ENCODE peak calls at places on chromosomes 12 and 14, in seven cellular contexts. F is heart left ventricle; A is effector memory CD4-positive, alpha-beta T cell; M is upper lobe of left lung; D is lung; X is neuronal stem cell; Z is PC-3. W is an unnamed sample.

GRCh38 chr14:22336031-22336430 is 253.0 kb downstream of the DAD1 start:
- DNase-seq in F (no peak), A (no peak), M (no peak), D (no peak), X (no peak), Z (no peak), W (no peak)

GRCh38 chr12:96487214-96487613 is 2.2 kb upstream of the CFAP54 start:
- DNase-seq in F (no peak), A (no peak), M (no peak), D (no peak), X (no peak), Z (peak), W (no peak)

GRCh38 chr12:75751769-75752471 is 240.5 kb upstream of the KRR1 start:
- DNase-seq in F (no peak), A (no peak), M (no peak), D (no peak), X (no peak), Z (no peak), W (no peak)

GRCh38 chr14:53841109-53842099 is 115.2 kb downstream of the BMP4 start:
- DNase-seq in F (no peak), A (no peak), M (no peak), D (no peak), X (no peak), Z (no peak), W (no peak)

GRCh38 chr12:76064904-76065303 is 19.6 kb downstream of the NAP1L1 start:
- DNase-seq in F (no peak), A (no peak), M (no peak), D (no peak), X (no peak), Z (no peak), W (no peak)

GRCh38 chr12:118094039-118094438 is 9.8 kb downstream of the VSIG10 start:
- DNase-seq in F (no peak), A (no peak), M (no peak), D (no peak), X (no peak), Z (no peak), W (no peak)

GRCh38 chr12:120961604-120962486 is 16.5 kb upstream of the HNF1A start:
- DNase-seq in F (peak), A (no peak), M (no peak), D (no peak), X (no peak), Z (no peak), W (no peak)

GRCh38 chr12:104938371-104938770 is 19.7 kb downstream of the SLC41A2 start:
- DNase-seq in F (no peak), A (no peak), M (no peak), D (no peak), X (no peak), Z (no peak), W (no peak)

GRCh38 chr14:30528778-30529642 is 29.9 kb upstream of the G2E3 start:
- DNase-seq in F (no peak), A (no peak), M (no peak), D (no peak), X (no peak), Z (no peak), W (no peak)

GRCh38 chr12:39105111-39105510 is 199.7 kb upstream of the CPNE8 start:
- DNase-seq in F (no peak), A (no peak), M (no peak), D (no peak), X (no peak), Z (no peak), W (no peak)

GRCh38 chr14:99821519-99822165 is 28.4 kb downstream of the EML1 start:
- DNase-seq in F (no peak), A (no peak), M (no peak), D (no peak), X (no peak), Z (peak), W (peak)

GRCh38 chr14:100906420-100906819 is 2.9 kb upstream of the RTL1 start:
- DNase-seq in F (no peak), A (no peak), M (no peak), D (no peak), X (no peak), Z (no peak), W (no peak)

GRCh38 chr12:47311011-47311410 is 231.3 kb upstream of the AMIGO2 start:
- DNase-seq in F (no peak), A (no peak), M (no peak), D (no peak), X (no peak), Z (no peak), W (no peak)

GRCh38 chr12:124968656-124969055 is 20.3 kb downstream of the DHX37 start:
- DNase-seq in F (no peak), A (no peak), M (no peak), D (no peak), X (no peak), Z (no peak), W (no peak)

GRCh38 chr12:92010368-92010767 is 135.3 kb downstream of the BTG1 start:
- DNase-seq in F (no peak), A (no peak), M (no peak), D (no peak), X (no peak), Z (no peak), W (no peak)

GRCh38 chr12:92008345-92008744 is 137.3 kb downstream of the BTG1 start:
- DNase-seq in F (no peak), A (no peak), M (no peak), D (no peak), X (no peak), Z (no peak), W (no peak)

GRCh38 chr12:92010853-92011701 is 134.6 kb downstream of the BTG1 start:
- DNase-seq in F (no peak), A (no peak), M (no peak), D (no peak), X (no peak), Z (no peak), W (no peak)

GRCh38 chr12:92007787-92008186 is 137.9 kb downstream of the BTG1 start:
- DNase-seq in F (no peak), A (no peak), M (peak), D (no peak), X (no peak), Z (no peak), W (no peak)

GRCh38 chr12:92012691-92013090 is 133.0 kb downstream of the BTG1 start:
- DNase-seq in F (no peak), A (no peak), M (no peak), D (no peak), X (no peak), Z (no peak), W (no peak)
- H3K27ac ChIP-seq in F (no peak), A (no peak), M (no peak), D (no peak), X (no peak), Z (no peak), W (no peak)

GRCh38 chr12:14561677-14562076 is 6.0 kb downstream of the PLBD1 start:
- DNase-seq in F (no peak), A (no peak), M (no peak), D (no peak), X (no peak), Z (no peak), W (no peak)
- H3K27ac ChIP-seq in F (no peak), A (no peak), M (no peak), D (no peak), X (no peak), Z (no peak), W (no peak)

GRCh38 chr14:96187216-96188050 is 17.2 kb upstream of the BDKRB2 start:
- DNase-seq in F (no peak), A (no peak), M (no peak), D (no peak), X (no peak), Z (no peak), W (no peak)

GRCh38 chr14:96182546-96182945 is 22.1 kb upstream of the BDKRB2 start:
- DNase-seq in F (no peak), A (no peak), M (no peak), D (no peak), X (no peak), Z (no peak), W (no peak)

GRCh38 chr14:96189288-96189711 is 15.3 kb upstream of the BDKRB2 start:
- DNase-seq in F (no peak), A (no peak), M (peak), D (peak), X (no peak), Z (no peak), W (no peak)

GRCh38 chr14:96181188-96181762 is 23.4 kb upstream of the BDKRB2 start:
- DNase-seq in F (no peak), A (no peak), M (peak), D (no peak), X (no peak), Z (no peak), W (no peak)

GRCh38 chr14:96184737-96185136 is 19.9 kb upstream of the BDKRB2 start:
- DNase-seq in F (no peak), A (no peak), M (no peak), D (no peak), X (no peak), Z (no peak), W (no peak)
- H3K27ac ChIP-seq in F (no peak), A (no peak), M (no peak), D (no peak), X (no peak), Z (no peak), W (no peak)

DNA sequence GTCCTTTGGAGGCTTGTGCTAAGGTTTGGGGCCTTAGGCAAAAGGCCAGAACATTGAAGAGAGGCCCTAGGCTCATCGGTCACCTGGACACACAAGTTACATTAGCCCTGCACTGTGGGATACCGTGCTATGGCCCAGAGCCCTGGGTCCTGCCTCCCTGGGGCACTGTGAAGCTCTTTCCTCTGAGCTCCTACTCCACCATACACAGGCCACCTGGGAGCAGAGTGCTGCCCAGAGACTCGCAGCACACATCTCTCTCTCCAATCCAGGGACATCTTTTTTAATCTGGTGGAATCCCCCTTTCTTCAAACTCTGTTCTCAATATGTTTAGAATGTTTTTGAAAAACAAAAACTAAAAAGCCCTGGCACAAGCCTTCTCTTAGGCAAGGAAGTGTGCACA is 314.2 kb upstream of the RGS6 start:
- DNase-seq in F (no peak), A (no peak), M (no peak), D (no peak), X (no peak), Z (no peak), W (no peak)
- H3K27ac ChIP-seq in F (no peak), A (no peak), M (no peak), D (no peak), X (no peak), Z (no peak), W (no peak)

GRCh38 chr12:122866950-122867607 is 28.8 kb downstream of the VPS37B start:
- DNase-seq in F (no peak), A (no peak), M (peak), D (no peak), X (no peak), Z (no peak), W (no peak)

GRCh38 chr12:122866379-122866778 is 29.5 kb downstream of the VPS37B start:
- DNase-seq in F (no peak), A (no peak), M (no peak), D (no peak), X (no peak), Z (no peak), W (no peak)

GRCh38 chr12:122864894-122865253 is 29.6 kb downstream of the HIP1R start:
- DNase-seq in F (no peak), A (no peak), M (no peak), D (no peak), X (no peak), Z (no peak), W (no peak)

GRCh38 chr12:122867701-122868461 is 28.0 kb downstream of the VPS37B start:
- DNase-seq in F (peak), A (no peak), M (peak), D (no peak), X (no peak), Z (peak), W (no peak)

DNA sequence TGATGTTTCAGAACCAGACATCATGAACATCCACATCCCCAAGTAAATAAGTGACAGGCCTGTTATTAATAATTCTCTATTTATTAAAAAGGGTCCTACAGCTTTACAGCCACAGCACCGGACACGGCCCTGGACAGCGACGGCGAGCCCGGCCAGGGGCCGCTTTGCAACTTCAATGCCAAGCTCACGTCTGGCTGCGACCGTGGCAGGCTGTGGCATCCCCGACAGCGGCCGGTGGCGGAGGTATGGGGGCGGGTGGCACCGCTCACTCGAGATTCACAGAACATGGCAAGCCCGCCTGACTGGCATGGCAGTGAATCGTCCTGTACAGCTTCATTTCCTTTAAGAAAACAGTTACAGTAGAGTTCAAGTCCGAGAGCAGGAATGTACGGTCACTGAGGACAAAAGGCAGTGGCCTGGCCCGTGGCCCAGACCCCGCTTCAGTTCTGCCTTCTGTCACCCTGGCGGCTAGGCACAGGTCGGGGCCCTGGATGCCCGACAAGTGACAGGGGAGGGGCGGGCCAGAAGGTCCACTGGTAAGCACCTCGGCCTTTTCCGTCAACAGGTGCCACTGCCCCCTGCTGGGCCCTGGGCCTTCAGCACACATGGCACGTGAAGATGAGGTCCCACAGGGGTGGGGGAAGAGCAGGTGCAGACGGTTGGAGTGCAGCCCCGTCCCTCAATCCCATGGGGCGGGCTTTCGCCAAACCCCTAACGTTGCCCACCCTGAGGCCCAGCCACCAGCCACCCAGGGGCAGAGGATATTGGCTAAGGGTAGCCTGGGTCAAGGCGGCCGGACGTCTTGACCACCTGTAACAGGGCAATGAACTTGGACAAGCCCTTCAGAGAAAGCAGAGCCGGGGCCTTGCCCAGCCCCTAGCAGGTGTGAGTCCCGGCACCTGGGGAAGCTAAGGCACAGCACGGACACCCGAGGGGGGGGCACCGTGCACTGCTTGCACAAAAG is 30.3 kb downstream of the HIP1R start:
- DNase-seq in F (no peak), A (no peak), M (peak), D (no peak), X (no peak), Z (peak), W (no peak)
- H3K27ac ChIP-seq in F (peak), A (no peak), M (peak), D (peak), X (no peak), Z (no peak), W (peak)

DNA sequence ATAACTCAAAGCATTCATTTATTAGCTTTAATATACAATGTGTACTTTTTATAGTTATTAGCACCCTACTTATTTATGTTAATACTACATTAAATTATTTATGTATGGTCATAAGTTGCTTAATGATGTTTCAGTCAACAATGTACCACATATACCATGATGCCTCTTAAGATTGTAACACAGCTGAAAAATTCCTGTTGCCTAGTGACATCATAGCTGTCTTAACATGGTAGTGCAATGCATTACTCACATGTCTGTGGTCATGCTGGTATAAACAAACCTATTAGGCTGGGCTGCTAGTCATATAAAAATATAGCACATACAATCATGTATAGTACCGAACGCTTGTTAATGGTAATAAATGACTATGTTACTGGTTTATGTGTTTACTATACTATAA is 120.4 kb downstream of the ANO6 start:
- DNase-seq in F (no peak), A (no peak), M (no peak), D (no peak), X (no peak), Z (peak), W (peak)
- H3K27ac ChIP-seq in F (peak), A (no peak), M (no peak), D (no peak), X (no peak), Z (no peak), W (peak)

GRCh38 chr12:54019111-54019811 is 9.0 kb upstream of the HOXC6 start:
- DNase-seq in F (no peak), A (no peak), M (peak), D (no peak), X (no peak), Z (no peak), W (no peak)
- H3K27ac ChIP-seq in F (peak), A (no peak), M (no peak), D (no peak), X (no peak), Z (no peak), W (no peak)

GRCh38 chr14:61739133-61739532 is 23.1 kb upstream of the SNAPC1 start:
- DNase-seq in F (no peak), A (no peak), M (no peak), D (no peak), X (no peak), Z (no peak), W (no peak)

GRCh38 chr14:61737913-61738312 is 24.3 kb upstream of the SNAPC1 start:
- DNase-seq in F (no peak), A (no peak), M (no peak), D (no peak), X (no peak), Z (no peak), W (no peak)

GRCh38 chr14:61733972-61734371 is 28.2 kb upstream of the SNAPC1 start:
- DNase-seq in F (no peak), A (no peak), M (no peak), D (no peak), X (no peak), Z (peak), W (no peak)

GRCh38 chr14:61742383-61742782 is 19.8 kb upstream of the SNAPC1 start:
- DNase-seq in F (no peak), A (no peak), M (no peak), D (no peak), X (no peak), Z (no peak), W (no peak)

GRCh38 chr14:61736751-61737150 is 25.5 kb upstream of the SNAPC1 start:
- DNase-seq in F (no peak), A (no peak), M (no peak), D (no peak), X (no peak), Z (peak), W (no peak)
- H3K27ac ChIP-seq in F (no peak), A (no peak), M (no peak), D (no peak), X (no peak), Z (peak), W (no peak)

W was measured in epithelial cell of prostate.